ENCODE peak calls at places on chromosomes 2 and 18, in eight cellular contexts. One of them, this sample, is unnamed. For H3K27me3 and H3K4me1, the result is how much of the 10 kb centered on the place peaks cover.

GRCh38 chr2:171923206-171923605 is 945 bp downstream of the HAT1 start:
- DNase-seq in tibial artery: no peak
- DNase-seq in neuronal stem cell: no peak
- DNase-seq in spleen: no peak
- DNase-seq in upper lobe of right lung: peak
- DNase-seq in left ventricle myocardium inferior: no peak
- DNase-seq in body of pancreas: peak
- DNase-seq in Peyer's patch: no peak
- DNase-seq in this sample: peak

GRCh38 chr18:28331551-28331950 is 154.6 kb upstream of the CDH2 start:
- DNase-seq in Peyer's patch: no peak
- DNase-seq in spleen: no peak
- DNase-seq in neuronal stem cell: no peak
- DNase-seq in upper lobe of right lung: no peak
- DNase-seq in left ventricle myocardium inferior: no peak
- DNase-seq in body of pancreas: no peak
- DNase-seq in tibial artery: no peak
- DNase-seq in this sample: no peak

GRCh38 chr2:71697106-71698010 is 244.0 kb downstream of the DYSF start:
- DNase-seq in neuronal stem cell: no peak
- DNase-seq in Peyer's patch: peak
- DNase-seq in upper lobe of right lung: peak
- DNase-seq in body of pancreas: no peak
- DNase-seq in tibial artery: no peak
- DNase-seq in spleen: peak
- DNase-seq in left ventricle myocardium inferior: no peak
- DNase-seq in this sample: no peak

GRCh38 chr2:47310801-47311560 is 92.0 kb upstream of the MSH2 start:
- DNase-seq in body of pancreas: peak
- DNase-seq in Peyer's patch: peak
- DNase-seq in spleen: peak
- DNase-seq in upper lobe of right lung: no peak
- DNase-seq in tibial artery: no peak
- DNase-seq in left ventricle myocardium inferior: peak
- DNase-seq in neuronal stem cell: no peak
- DNase-seq in this sample: peak

GRCh38 chr2:47373747-47374146 is 29.2 kb upstream of the MSH2 start:
- DNase-seq in left ventricle myocardium inferior: no peak
- DNase-seq in Peyer's patch: peak
- DNase-seq in body of pancreas: peak
- DNase-seq in neuronal stem cell: no peak
- DNase-seq in upper lobe of right lung: no peak
- DNase-seq in tibial artery: no peak
- DNase-seq in spleen: no peak
- DNase-seq in this sample: peak

GRCh38 chr2:26756337-26756736 is 7.7 kb upstream of the SLC35F6 start:
- DNase-seq in tibial artery: no peak
- DNase-seq in upper lobe of right lung: no peak
- DNase-seq in left ventricle myocardium inferior: no peak
- DNase-seq in spleen: no peak
- DNase-seq in neuronal stem cell: no peak
- DNase-seq in body of pancreas: no peak
- DNase-seq in Peyer's patch: no peak
- DNase-seq in this sample: no peak

GRCh38 chr2:227442639-227443038 is 29.3 kb upstream of the AGFG1 start:
- DNase-seq in upper lobe of right lung: no peak
- DNase-seq in tibial artery: no peak
- DNase-seq in Peyer's patch: no peak
- DNase-seq in left ventricle myocardium inferior: no peak
- DNase-seq in neuronal stem cell: no peak
- DNase-seq in spleen: no peak
- DNase-seq in body of pancreas: no peak
- DNase-seq in this sample: no peak

GRCh38 chr2:64625352-64626145 is 28.2 kb downstream of the SERTAD2 start:
- DNase-seq in left ventricle myocardium inferior: no peak
- DNase-seq in neuronal stem cell: no peak
- DNase-seq in spleen: no peak
- DNase-seq in Peyer's patch: no peak
- DNase-seq in upper lobe of right lung: no peak
- DNase-seq in tibial artery: no peak
- DNase-seq in body of pancreas: no peak
- DNase-seq in this sample: no peak

GRCh38 chr2:134367216-134367615 is 113.3 kb downstream of the MGAT5 start:
- DNase-seq in left ventricle myocardium inferior: no peak
- DNase-seq in body of pancreas: no peak
- DNase-seq in Peyer's patch: no peak
- DNase-seq in tibial artery: no peak
- DNase-seq in spleen: no peak
- DNase-seq in upper lobe of right lung: no peak
- DNase-seq in neuronal stem cell: no peak
- DNase-seq in this sample: no peak

GRCh38 chr2:63853527-63854310 is 12.0 kb downstream of the UGP2 start:
- DNase-seq in neuronal stem cell: no peak
- DNase-seq in left ventricle myocardium inferior: no peak
- DNase-seq in upper lobe of right lung: no peak
- DNase-seq in Peyer's patch: no peak
- DNase-seq in spleen: no peak
- DNase-seq in body of pancreas: no peak
- DNase-seq in tibial artery: no peak
- DNase-seq in this sample: no peak

GRCh38 chr2:232798156-232798555 is 21.8 kb upstream of the KCNJ13 start:
- DNase-seq in tibial artery: no peak
- DNase-seq in body of pancreas: no peak
- DNase-seq in Peyer's patch: no peak
- DNase-seq in neuronal stem cell: no peak
- DNase-seq in upper lobe of right lung: no peak
- DNase-seq in spleen: no peak
- DNase-seq in left ventricle myocardium inferior: no peak
- DNase-seq in this sample: peak

GRCh38 chr2:236782938-236783337 is 213.3 kb downstream of the ACKR3 start:
- DNase-seq in left ventricle myocardium inferior: no peak
- DNase-seq in Peyer's patch: no peak
- DNase-seq in body of pancreas: no peak
- DNase-seq in upper lobe of right lung: no peak
- DNase-seq in tibial artery: no peak
- DNase-seq in neuronal stem cell: no peak
- DNase-seq in spleen: no peak
- DNase-seq in this sample: no peak

GRCh38 chr18:9665311-9665710 is 42.8 kb upstream of the RAB31 start:
- DNase-seq in neuronal stem cell: no peak
- DNase-seq in tibial artery: no peak
- DNase-seq in Peyer's patch: no peak
- DNase-seq in upper lobe of right lung: no peak
- DNase-seq in left ventricle myocardium inferior: no peak
- DNase-seq in spleen: no peak
- DNase-seq in body of pancreas: no peak
- DNase-seq in this sample: peak

GRCh38 chr2:18740428-18740827 is 151.1 kb upstream of the NT5C1B start:
- DNase-seq in left ventricle myocardium inferior: peak
- DNase-seq in body of pancreas: no peak
- DNase-seq in spleen: no peak
- DNase-seq in neuronal stem cell: no peak
- DNase-seq in upper lobe of right lung: peak
- DNase-seq in tibial artery: peak
- DNase-seq in Peyer's patch: no peak
- DNase-seq in this sample: no peak

GRCh38 chr2:2109186-2109585 is 221.9 kb downstream of the MYT1L start:
- DNase-seq in upper lobe of right lung: no peak
- DNase-seq in body of pancreas: no peak
- DNase-seq in Peyer's patch: no peak
- DNase-seq in left ventricle myocardium inferior: no peak
- DNase-seq in neuronal stem cell: no peak
- DNase-seq in spleen: no peak
- DNase-seq in tibial artery: no peak
- DNase-seq in this sample: no peak
- H3K27me3 ChIP-seq in upper lobe of right lung: under half
- H3K27me3 ChIP-seq in body of pancreas: under half
- H3K27me3 ChIP-seq in Peyer's patch: under half
- H3K27me3 ChIP-seq in left ventricle myocardium inferior: under half
- H3K27me3 ChIP-seq in neuronal stem cell: under half
- H3K27me3 ChIP-seq in spleen: under half
- H3K27me3 ChIP-seq in tibial artery: under half
- H3K27me3 ChIP-seq in this sample: under half

DNA sequence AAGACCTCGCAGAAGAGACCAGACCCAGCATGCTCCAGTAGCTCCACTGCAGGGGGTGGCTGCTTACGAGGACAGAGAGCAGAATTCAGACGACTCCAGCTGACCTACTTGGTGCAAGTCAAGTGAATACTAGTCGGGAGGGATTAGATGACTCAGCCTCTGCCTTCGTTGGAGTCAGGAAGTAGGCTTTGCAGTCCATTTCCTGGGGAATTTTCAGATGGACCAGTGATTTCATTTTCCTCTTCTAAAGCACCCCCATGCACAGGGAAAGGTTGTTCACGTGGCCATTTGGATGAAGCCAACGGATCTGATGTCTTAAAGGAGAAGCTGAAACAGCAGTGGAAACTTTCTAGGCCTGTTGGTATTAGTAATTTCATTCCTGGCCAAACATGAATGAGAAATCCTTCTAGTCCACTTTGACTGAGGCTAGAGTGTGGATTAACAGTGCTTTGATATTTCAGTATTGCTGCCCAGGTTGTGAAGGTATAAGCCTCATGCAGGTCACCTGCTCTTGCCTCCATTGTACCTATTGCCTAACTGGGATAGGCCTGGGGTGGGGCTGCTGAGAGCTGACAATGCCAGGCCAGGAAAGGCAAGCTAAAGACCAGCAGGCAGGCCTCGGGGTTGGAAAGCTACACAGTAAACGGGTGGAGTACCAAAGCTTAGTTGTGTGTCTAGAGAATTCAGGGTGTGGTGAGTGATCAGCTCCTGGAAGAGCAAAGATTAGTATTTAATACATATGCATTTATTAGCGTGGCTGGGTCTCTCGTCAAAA is 117.6 kb upstream of the FOSL2 start:
- DNase-seq in Peyer's patch: peak
- DNase-seq in spleen: no peak
- DNase-seq in tibial artery: peak
- DNase-seq in body of pancreas: no peak
- DNase-seq in left ventricle myocardium inferior: no peak
- DNase-seq in neuronal stem cell: no peak
- DNase-seq in upper lobe of right lung: no peak
- DNase-seq in this sample: peak
- H3K4me1 ChIP-seq in Peyer's patch: under half
- H3K4me1 ChIP-seq in spleen: under half
- H3K4me1 ChIP-seq in tibial artery: under half
- H3K4me1 ChIP-seq in body of pancreas: under half
- H3K4me1 ChIP-seq in left ventricle myocardium inferior: half or more
- H3K4me1 ChIP-seq in neuronal stem cell: under half
- H3K4me1 ChIP-seq in upper lobe of right lung: under half
- H3K4me1 ChIP-seq in this sample: under half

DNA sequence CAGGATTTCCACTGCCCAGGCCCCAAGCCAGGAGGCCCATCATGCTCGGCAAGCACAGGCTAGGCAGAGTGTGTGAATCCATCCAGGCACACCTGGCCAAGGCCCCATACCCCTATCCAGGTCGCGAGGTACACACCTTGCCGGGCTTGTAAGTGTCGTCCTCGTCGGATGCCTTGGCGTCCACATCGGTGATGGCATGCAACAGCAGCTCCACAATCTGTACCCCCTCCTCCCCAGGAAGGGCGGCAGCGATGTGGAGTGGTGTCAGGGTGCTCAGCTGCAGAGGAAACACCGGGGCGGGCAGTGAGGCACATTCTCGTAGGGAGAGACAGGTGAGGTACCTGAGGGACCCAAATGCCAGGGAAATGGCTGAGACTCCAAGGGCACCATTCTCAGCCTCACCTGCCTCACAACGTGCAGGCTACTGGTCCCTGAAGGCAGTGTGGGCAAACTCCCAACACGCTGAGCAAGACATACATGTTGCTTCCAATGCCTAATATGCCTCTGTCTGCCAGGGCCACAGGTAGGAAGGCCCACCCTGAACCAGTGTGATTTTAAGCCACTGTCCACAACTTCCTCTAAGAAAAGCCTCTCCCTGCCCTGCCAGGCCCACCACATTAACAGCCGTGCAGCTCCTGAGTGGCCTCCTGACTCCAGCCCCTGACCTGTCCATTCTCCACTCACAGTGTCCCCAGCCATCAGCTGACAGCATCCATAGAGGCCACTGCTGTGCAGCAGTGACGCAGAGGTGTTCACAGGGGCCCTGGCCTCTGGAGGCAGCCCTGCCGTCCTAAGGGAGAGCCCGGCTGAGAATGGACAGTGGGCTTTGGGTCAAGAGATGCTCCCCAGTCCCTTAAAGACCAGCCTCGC is 44.9 kb downstream of the ANKMY1 start:
- DNase-seq in tibial artery: no peak
- DNase-seq in left ventricle myocardium inferior: no peak
- DNase-seq in Peyer's patch: no peak
- DNase-seq in spleen: no peak
- DNase-seq in neuronal stem cell: no peak
- DNase-seq in body of pancreas: no peak
- DNase-seq in upper lobe of right lung: peak
- DNase-seq in this sample: no peak
- H3K27me3 ChIP-seq in tibial artery: under half
- H3K27me3 ChIP-seq in left ventricle myocardium inferior: under half
- H3K27me3 ChIP-seq in Peyer's patch: under half
- H3K27me3 ChIP-seq in spleen: under half
- H3K27me3 ChIP-seq in neuronal stem cell: under half
- H3K27me3 ChIP-seq in body of pancreas: under half
- H3K27me3 ChIP-seq in upper lobe of right lung: under half
- H3K27me3 ChIP-seq in this sample: under half

GRCh38 chr2:112949456-112949855 is 28.4 kb upstream of the IL36G start:
- DNase-seq in upper lobe of right lung: no peak
- DNase-seq in body of pancreas: no peak
- DNase-seq in left ventricle myocardium inferior: no peak
- DNase-seq in Peyer's patch: no peak
- DNase-seq in spleen: no peak
- DNase-seq in neuronal stem cell: no peak
- DNase-seq in tibial artery: no peak
- DNase-seq in this sample: no peak

GRCh38 chr2:112942654-112943002 is 31.7 kb downstream of the IL37 start:
- DNase-seq in upper lobe of right lung: no peak
- DNase-seq in neuronal stem cell: no peak
- DNase-seq in left ventricle myocardium inferior: no peak
- DNase-seq in tibial artery: no peak
- DNase-seq in spleen: no peak
- DNase-seq in body of pancreas: no peak
- DNase-seq in Peyer's patch: no peak
- DNase-seq in this sample: no peak

GRCh38 chr2:112946086-112946485 is 31.7 kb upstream of the IL36G start:
- DNase-seq in left ventricle myocardium inferior: no peak
- DNase-seq in neuronal stem cell: no peak
- DNase-seq in body of pancreas: no peak
- DNase-seq in upper lobe of right lung: no peak
- DNase-seq in Peyer's patch: no peak
- DNase-seq in tibial artery: no peak
- DNase-seq in spleen: no peak
- DNase-seq in this sample: no peak

GRCh38 chr2:112944971-112945370 is 32.8 kb upstream of the IL36G start:
- DNase-seq in neuronal stem cell: no peak
- DNase-seq in spleen: no peak
- DNase-seq in upper lobe of right lung: no peak
- DNase-seq in Peyer's patch: no peak
- DNase-seq in left ventricle myocardium inferior: no peak
- DNase-seq in body of pancreas: no peak
- DNase-seq in tibial artery: no peak
- DNase-seq in this sample: no peak

DNA sequence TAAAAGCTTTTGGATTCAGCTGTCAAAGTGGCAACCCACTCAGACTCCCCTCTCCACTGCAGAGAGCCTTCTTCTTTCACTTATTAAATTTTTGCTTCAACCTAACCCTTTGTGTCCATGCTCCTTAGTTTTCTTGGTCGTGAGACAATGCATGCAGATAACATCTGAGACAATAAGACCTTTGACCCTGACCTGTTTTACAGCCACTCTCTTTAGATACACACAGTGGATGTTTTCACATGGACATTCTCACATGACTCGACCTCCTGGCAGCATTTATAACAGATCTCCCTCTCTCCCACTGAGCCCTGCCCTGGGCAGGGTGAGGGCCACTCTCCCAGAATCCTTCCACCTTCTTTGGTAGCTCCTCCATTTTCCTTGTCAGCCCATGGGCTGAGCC is 30.4 kb upstream of the IL36G start:
- DNase-seq in spleen: no peak
- DNase-seq in neuronal stem cell: no peak
- DNase-seq in body of pancreas: no peak
- DNase-seq in left ventricle myocardium inferior: no peak
- DNase-seq in Peyer's patch: no peak
- DNase-seq in tibial artery: no peak
- DNase-seq in upper lobe of right lung: no peak
- DNase-seq in this sample: no peak
- H3K4me1 ChIP-seq in spleen: under half
- H3K4me1 ChIP-seq in neuronal stem cell: under half
- H3K4me1 ChIP-seq in body of pancreas: under half
- H3K4me1 ChIP-seq in left ventricle myocardium inferior: under half
- H3K4me1 ChIP-seq in Peyer's patch: under half
- H3K4me1 ChIP-seq in tibial artery: under half
- H3K4me1 ChIP-seq in upper lobe of right lung: under half
- H3K4me1 ChIP-seq in this sample: under half

This sample was measured in small intestine.